ENCODE peak calls at places on chromosomes 1 and 21, in ten cellular contexts. One of them, this sample, is unnamed.

GRCh38 chr1:39422604-39423003 is 68.8 kb upstream of the BMP8A start:
- DNase-seq in T-helper 22 cell: no peak
- DNase-seq in brain microvascular endothelial cell: no peak
- DNase-seq in COR-L47: no peak
- DNase-seq in stimulated activated CD4-positive, alpha-beta T cell treated with anti-CD3 and anti-CD28 coated beads, Interleukin-4, amount 100 ng/mL, for 48 hours: no peak
- DNase-seq in GM23248: no peak
- DNase-seq in T-helper 1 cell: no peak
- DNase-seq in T-helper 9 cell: no peak
- DNase-seq in stimulated activated effector memory CD8-positive, alpha-beta T cell treated with anti-CD3 and anti-CD28 coated beads, Interleukin-12 subunit alpha, Interleukin-12 subunit beta, amount 100 ng/mL, for 72 hours: no peak
- DNase-seq in DMS153: no peak
- DNase-seq in this sample: no peak

GRCh38 chr1:114979278-114979891 is 50.2 kb upstream of the TSHB start:
- DNase-seq in DMS153: peak; percentile 38
- DNase-seq in stimulated activated CD4-positive, alpha-beta T cell treated with anti-CD3 and anti-CD28 coated beads, Interleukin-4, amount 100 ng/mL, for 48 hours: peak; percentile 56
- DNase-seq in COR-L47: peak; percentile 21
- DNase-seq in T-helper 1 cell: peak; percentile 64
- DNase-seq in T-helper 9 cell: peak; percentile 64
- DNase-seq in T-helper 22 cell: peak; percentile 27
- DNase-seq in stimulated activated effector memory CD8-positive, alpha-beta T cell treated with anti-CD3 and anti-CD28 coated beads, Interleukin-12 subunit alpha, Interleukin-12 subunit beta, amount 100 ng/mL, for 72 hours: peak; percentile 76
- DNase-seq in brain microvascular endothelial cell: peak; percentile 65
- DNase-seq in GM23248: peak; percentile 47
- DNase-seq in this sample: no peak

GRCh38 chr1:7105258-7105657 is 320.0 kb downstream of the CAMTA1 start:
- DNase-seq in T-helper 22 cell: no peak
- DNase-seq in stimulated activated effector memory CD8-positive, alpha-beta T cell treated with anti-CD3 and anti-CD28 coated beads, Interleukin-12 subunit alpha, Interleukin-12 subunit beta, amount 100 ng/mL, for 72 hours: no peak
- DNase-seq in GM23248: no peak
- DNase-seq in brain microvascular endothelial cell: no peak
- DNase-seq in stimulated activated CD4-positive, alpha-beta T cell treated with anti-CD3 and anti-CD28 coated beads, Interleukin-4, amount 100 ng/mL, for 48 hours: no peak
- DNase-seq in T-helper 1 cell: no peak
- DNase-seq in DMS153: no peak
- DNase-seq in T-helper 9 cell: no peak
- DNase-seq in COR-L47: no peak
- DNase-seq in this sample: no peak

GRCh38 chr1:174052621-174053020 is 30.5 kb upstream of the RC3H1 start:
- DNase-seq in DMS153: no peak
- DNase-seq in GM23248: peak; percentile 38
- DNase-seq in T-helper 1 cell: no peak
- DNase-seq in T-helper 9 cell: no peak
- DNase-seq in stimulated activated effector memory CD8-positive, alpha-beta T cell treated with anti-CD3 and anti-CD28 coated beads, Interleukin-12 subunit alpha, Interleukin-12 subunit beta, amount 100 ng/mL, for 72 hours: no peak
- DNase-seq in COR-L47: no peak
- DNase-seq in stimulated activated CD4-positive, alpha-beta T cell treated with anti-CD3 and anti-CD28 coated beads, Interleukin-4, amount 100 ng/mL, for 48 hours: no peak
- DNase-seq in T-helper 22 cell: no peak
- DNase-seq in brain microvascular endothelial cell: no peak
- DNase-seq in this sample: no peak

GRCh38 chr1:94816030-94816429 is 4.1 kb upstream of the SLC44A3 start:
- DNase-seq in DMS153: no peak
- DNase-seq in brain microvascular endothelial cell: no peak
- DNase-seq in T-helper 1 cell: no peak
- DNase-seq in GM23248: no peak
- DNase-seq in stimulated activated effector memory CD8-positive, alpha-beta T cell treated with anti-CD3 and anti-CD28 coated beads, Interleukin-12 subunit alpha, Interleukin-12 subunit beta, amount 100 ng/mL, for 72 hours: no peak
- DNase-seq in COR-L47: no peak
- DNase-seq in stimulated activated CD4-positive, alpha-beta T cell treated with anti-CD3 and anti-CD28 coated beads, Interleukin-4, amount 100 ng/mL, for 48 hours: no peak
- DNase-seq in T-helper 9 cell: no peak
- DNase-seq in T-helper 22 cell: no peak
- DNase-seq in this sample: no peak

GRCh38 chr1:226558293-226558692 is 9.7 kb downstream of the STUM start:
- DNase-seq in T-helper 9 cell: no peak
- DNase-seq in brain microvascular endothelial cell: no peak
- DNase-seq in stimulated activated effector memory CD8-positive, alpha-beta T cell treated with anti-CD3 and anti-CD28 coated beads, Interleukin-12 subunit alpha, Interleukin-12 subunit beta, amount 100 ng/mL, for 72 hours: no peak
- DNase-seq in T-helper 1 cell: no peak
- DNase-seq in DMS153: no peak
- DNase-seq in COR-L47: no peak
- DNase-seq in stimulated activated CD4-positive, alpha-beta T cell treated with anti-CD3 and anti-CD28 coated beads, Interleukin-4, amount 100 ng/mL, for 48 hours: no peak
- DNase-seq in T-helper 22 cell: no peak
- DNase-seq in GM23248: no peak
- DNase-seq in this sample: no peak

GRCh38 chr1:214518387-214518786 is 33.0 kb downstream of the PTPN14 start:
- DNase-seq in T-helper 9 cell: no peak
- DNase-seq in stimulated activated CD4-positive, alpha-beta T cell treated with anti-CD3 and anti-CD28 coated beads, Interleukin-4, amount 100 ng/mL, for 48 hours: no peak
- DNase-seq in T-helper 1 cell: no peak
- DNase-seq in DMS153: no peak
- DNase-seq in brain microvascular endothelial cell: no peak
- DNase-seq in T-helper 22 cell: no peak
- DNase-seq in COR-L47: no peak
- DNase-seq in GM23248: peak; percentile 62
- DNase-seq in stimulated activated effector memory CD8-positive, alpha-beta T cell treated with anti-CD3 and anti-CD28 coated beads, Interleukin-12 subunit alpha, Interleukin-12 subunit beta, amount 100 ng/mL, for 72 hours: no peak
- DNase-seq in this sample: no peak

GRCh38 chr1:159949891-159950480 is 4.1 kb downstream of the SLAMF9 start:
- DNase-seq in DMS153: no peak
- DNase-seq in stimulated activated CD4-positive, alpha-beta T cell treated with anti-CD3 and anti-CD28 coated beads, Interleukin-4, amount 100 ng/mL, for 48 hours: no peak
- DNase-seq in stimulated activated effector memory CD8-positive, alpha-beta T cell treated with anti-CD3 and anti-CD28 coated beads, Interleukin-12 subunit alpha, Interleukin-12 subunit beta, amount 100 ng/mL, for 72 hours: no peak
- DNase-seq in GM23248: no peak
- DNase-seq in T-helper 22 cell: no peak
- DNase-seq in T-helper 9 cell: no peak
- DNase-seq in COR-L47: no peak
- DNase-seq in brain microvascular endothelial cell: no peak
- DNase-seq in T-helper 1 cell: no peak
- DNase-seq in this sample: no peak

GRCh38 chr1:82062206-82062605 is 261.5 kb downstream of the ADGRL2 start:
- DNase-seq in stimulated activated CD4-positive, alpha-beta T cell treated with anti-CD3 and anti-CD28 coated beads, Interleukin-4, amount 100 ng/mL, for 48 hours: no peak
- DNase-seq in T-helper 9 cell: no peak
- DNase-seq in DMS153: no peak
- DNase-seq in T-helper 22 cell: no peak
- DNase-seq in COR-L47: no peak
- DNase-seq in GM23248: no peak
- DNase-seq in brain microvascular endothelial cell: no peak
- DNase-seq in stimulated activated effector memory CD8-positive, alpha-beta T cell treated with anti-CD3 and anti-CD28 coated beads, Interleukin-12 subunit alpha, Interleukin-12 subunit beta, amount 100 ng/mL, for 72 hours: no peak
- DNase-seq in T-helper 1 cell: no peak
- DNase-seq in this sample: no peak

GRCh38 chr1:207076181-207076949 is 12.3 kb upstream of the C4BPB start:
- DNase-seq in T-helper 22 cell: no peak
- DNase-seq in brain microvascular endothelial cell: no peak
- DNase-seq in stimulated activated effector memory CD8-positive, alpha-beta T cell treated with anti-CD3 and anti-CD28 coated beads, Interleukin-12 subunit alpha, Interleukin-12 subunit beta, amount 100 ng/mL, for 72 hours: peak; percentile 32
- DNase-seq in GM23248: peak; percentile 32
- DNase-seq in T-helper 9 cell: no peak
- DNase-seq in COR-L47: no peak
- DNase-seq in DMS153: no peak
- DNase-seq in stimulated activated CD4-positive, alpha-beta T cell treated with anti-CD3 and anti-CD28 coated beads, Interleukin-4, amount 100 ng/mL, for 48 hours: no peak
- DNase-seq in T-helper 1 cell: no peak
- DNase-seq in this sample: no peak

GRCh38 chr21:46376231-46376628 is 52.3 kb downstream of the PCNT start:
- DNase-seq in GM23248: no peak
- DNase-seq in stimulated activated CD4-positive, alpha-beta T cell treated with anti-CD3 and anti-CD28 coated beads, Interleukin-4, amount 100 ng/mL, for 48 hours: no peak
- DNase-seq in COR-L47: no peak
- DNase-seq in T-helper 9 cell: no peak
- DNase-seq in DMS153: no peak
- DNase-seq in T-helper 22 cell: no peak
- DNase-seq in stimulated activated effector memory CD8-positive, alpha-beta T cell treated with anti-CD3 and anti-CD28 coated beads, Interleukin-12 subunit alpha, Interleukin-12 subunit beta, amount 100 ng/mL, for 72 hours: no peak
- DNase-seq in T-helper 1 cell: no peak
- DNase-seq in brain microvascular endothelial cell: no peak
- DNase-seq in this sample: no peak

GRCh38 chr21:38909109-38909508 is 103.4 kb downstream of the ETS2 start:
- DNase-seq in brain microvascular endothelial cell: no peak
- DNase-seq in stimulated activated effector memory CD8-positive, alpha-beta T cell treated with anti-CD3 and anti-CD28 coated beads, Interleukin-12 subunit alpha, Interleukin-12 subunit beta, amount 100 ng/mL, for 72 hours: no peak
- DNase-seq in T-helper 22 cell: no peak
- DNase-seq in GM23248: no peak
- DNase-seq in COR-L47: no peak
- DNase-seq in stimulated activated CD4-positive, alpha-beta T cell treated with anti-CD3 and anti-CD28 coated beads, Interleukin-4, amount 100 ng/mL, for 48 hours: no peak
- DNase-seq in DMS153: no peak
- DNase-seq in T-helper 9 cell: no peak
- DNase-seq in T-helper 1 cell: no peak
- DNase-seq in this sample: no peak

GRCh38 chr1:187267745-187268277 is 439.1 kb downstream of the PLA2G4A start:
- DNase-seq in DMS153: no peak
- DNase-seq in stimulated activated effector memory CD8-positive, alpha-beta T cell treated with anti-CD3 and anti-CD28 coated beads, Interleukin-12 subunit alpha, Interleukin-12 subunit beta, amount 100 ng/mL, for 72 hours: no peak
- DNase-seq in T-helper 1 cell: no peak
- DNase-seq in T-helper 9 cell: no peak
- DNase-seq in GM23248: no peak
- DNase-seq in stimulated activated CD4-positive, alpha-beta T cell treated with anti-CD3 and anti-CD28 coated beads, Interleukin-4, amount 100 ng/mL, for 48 hours: no peak
- DNase-seq in T-helper 22 cell: no peak
- DNase-seq in brain microvascular endothelial cell: no peak
- DNase-seq in COR-L47: no peak
- DNase-seq in this sample: no peak

GRCh38 chr1:168341576-168341975 is 60.9 kb downstream of the TBX19 start:
- DNase-seq in stimulated activated CD4-positive, alpha-beta T cell treated with anti-CD3 and anti-CD28 coated beads, Interleukin-4, amount 100 ng/mL, for 48 hours: no peak
- DNase-seq in brain microvascular endothelial cell: no peak
- DNase-seq in T-helper 9 cell: no peak
- DNase-seq in GM23248: peak; percentile 73
- DNase-seq in DMS153: no peak
- DNase-seq in T-helper 1 cell: no peak
- DNase-seq in COR-L47: no peak
- DNase-seq in stimulated activated effector memory CD8-positive, alpha-beta T cell treated with anti-CD3 and anti-CD28 coated beads, Interleukin-12 subunit alpha, Interleukin-12 subunit beta, amount 100 ng/mL, for 72 hours: no peak
- DNase-seq in T-helper 22 cell: no peak
- DNase-seq in this sample: no peak

GRCh38 chr1:81554108-81554507 is 246.6 kb upstream of the ADGRL2 start:
- DNase-seq in T-helper 22 cell: no peak
- DNase-seq in T-helper 9 cell: no peak
- DNase-seq in brain microvascular endothelial cell: no peak
- DNase-seq in GM23248: no peak
- DNase-seq in stimulated activated effector memory CD8-positive, alpha-beta T cell treated with anti-CD3 and anti-CD28 coated beads, Interleukin-12 subunit alpha, Interleukin-12 subunit beta, amount 100 ng/mL, for 72 hours: no peak
- DNase-seq in T-helper 1 cell: no peak
- DNase-seq in DMS153: peak; percentile 60
- DNase-seq in stimulated activated CD4-positive, alpha-beta T cell treated with anti-CD3 and anti-CD28 coated beads, Interleukin-4, amount 100 ng/mL, for 48 hours: no peak
- DNase-seq in COR-L47: peak; percentile 87
- DNase-seq in this sample: no peak

GRCh38 chr21:27464643-27465042 is 497.8 kb upstream of the ADAMTS5 start:
- DNase-seq in brain microvascular endothelial cell: no peak
- DNase-seq in stimulated activated CD4-positive, alpha-beta T cell treated with anti-CD3 and anti-CD28 coated beads, Interleukin-4, amount 100 ng/mL, for 48 hours: no peak
- DNase-seq in T-helper 9 cell: no peak
- DNase-seq in stimulated activated effector memory CD8-positive, alpha-beta T cell treated with anti-CD3 and anti-CD28 coated beads, Interleukin-12 subunit alpha, Interleukin-12 subunit beta, amount 100 ng/mL, for 72 hours: no peak
- DNase-seq in GM23248: peak; percentile 6
- DNase-seq in DMS153: no peak
- DNase-seq in COR-L47: no peak
- DNase-seq in T-helper 22 cell: no peak
- DNase-seq in T-helper 1 cell: no peak
- DNase-seq in this sample: no peak

GRCh38 chr1:199313444-199313843 is 674.6 kb downstream of the PTPRC start:
- DNase-seq in COR-L47: peak; percentile 6
- DNase-seq in T-helper 1 cell: no peak
- DNase-seq in stimulated activated CD4-positive, alpha-beta T cell treated with anti-CD3 and anti-CD28 coated beads, Interleukin-4, amount 100 ng/mL, for 48 hours: no peak
- DNase-seq in DMS153: no peak
- DNase-seq in stimulated activated effector memory CD8-positive, alpha-beta T cell treated with anti-CD3 and anti-CD28 coated beads, Interleukin-12 subunit alpha, Interleukin-12 subunit beta, amount 100 ng/mL, for 72 hours: no peak
- DNase-seq in GM23248: peak; percentile 6
- DNase-seq in T-helper 9 cell: no peak
- DNase-seq in brain microvascular endothelial cell: no peak
- DNase-seq in T-helper 22 cell: no peak
- DNase-seq in this sample: no peak

GRCh38 chr1:26696191-26696644 is 403 bp downstream of the ARID1A start:
- DNase-seq in stimulated activated effector memory CD8-positive, alpha-beta T cell treated with anti-CD3 and anti-CD28 coated beads, Interleukin-12 subunit alpha, Interleukin-12 subunit beta, amount 100 ng/mL, for 72 hours: peak; percentile 59
- DNase-seq in T-helper 9 cell: peak; percentile 27
- DNase-seq in DMS153: no peak
- DNase-seq in T-helper 1 cell: no peak
- DNase-seq in GM23248: no peak
- DNase-seq in COR-L47: no peak
- DNase-seq in T-helper 22 cell: no peak
- DNase-seq in brain microvascular endothelial cell: no peak
- DNase-seq in stimulated activated CD4-positive, alpha-beta T cell treated with anti-CD3 and anti-CD28 coated beads, Interleukin-4, amount 100 ng/mL, for 48 hours: no peak
- DNase-seq in this sample: peak; percentile 84